ENCODE peak calls at places on chromosomes 11 and 22, in ten cellular contexts. I is HL-60; D is Peyer's patch; O is psoas muscle; H is B cell; E is left ventricle myocardium inferior; L is HFFc6; T is astrocyte of the spinal cord; G is CD8-positive, alpha-beta T cell; Q is OCI-LY7. X is an unnamed sample.

GRCh38 chr22:22783505-22783904 is 104.1 kb upstream of the IGLL5 start:
- DNase-seq in E (no peak), L (no peak), I (no peak), O (no peak), D (no peak), T (no peak), Q (no peak), G (no peak), H (no peak), X (no peak)

GRCh38 chr11:125338886-125339811 is 156.9 kb downstream of the FEZ1 start:
- DNase-seq in O (no peak), L (no peak), H (no peak), Q (no peak), D (no peak), E (no peak), I (no peak), T (peak), G (no peak), X (peak)

GRCh38 chr22:44608606-44609226 is 93.3 kb upstream of the PRR5 start:
- DNase-seq in T (no peak), I (no peak), G (no peak), D (no peak), E (no peak), L (no peak), O (peak), H (no peak), Q (no peak), X (no peak)

GRCh38 chr11:62411524-62411923 is 7.3 kb upstream of the SCGB1A1 start:
- DNase-seq in G (no peak), L (no peak), H (no peak), E (no peak), I (no peak), D (no peak), O (no peak), Q (no peak), T (no peak), X (no peak)

GRCh38 chr11:29300441-29300840 is 716.4 kb downstream of the KCNA4 start:
- DNase-seq in H (no peak), D (no peak), G (no peak), Q (no peak), L (peak), O (no peak), I (no peak), E (no peak), T (peak), X (no peak)

GRCh38 chr11:112343368-112344039 is 82.8 kb upstream of the PLET1 start:
- DNase-seq in H (no peak), D (peak), T (peak), Q (no peak), I (no peak), E (no peak), L (no peak), O (no peak), G (no peak), X (no peak)

GRCh38 chr11:61635787-61636186 is 44.4 kb upstream of the DAGLA start:
- DNase-seq in Q (no peak), I (no peak), L (no peak), G (no peak), D (no peak), O (no peak), H (no peak), T (no peak), E (no peak), X (no peak)

GRCh38 chr11:131504199-131504949 is 134.0 kb downstream of the NTM start:
- DNase-seq in L (no peak), Q (peak), T (no peak), G (no peak), H (no peak), I (no peak), E (no peak), D (no peak), O (peak), X (no peak)

GRCh38 chr22:47397673-47398072 is 635.2 kb downstream of the TBC1D22A start:
- DNase-seq in Q (no peak), H (no peak), D (no peak), G (no peak), I (no peak), T (no peak), L (no peak), E (no peak), O (no peak), X (peak)

GRCh38 chr11:57479925-57480324 is 19.6 kb downstream of the RTN4RL2 start:
- DNase-seq in Q (no peak), D (no peak), T (no peak), O (no peak), H (no peak), I (no peak), G (no peak), L (no peak), E (no peak), X (no peak)

GRCh38 chr11:64356498-64357411 is 2.2 kb upstream of the RPS6KA4 start:
- DNase-seq in T (peak), I (peak), Q (peak), E (no peak), G (no peak), L (peak), H (no peak), O (peak), D (no peak), X (no peak)

GRCh38 chr11:69637601-69637955 is 3.4 kb upstream of the CCND1 start:
- DNase-seq in Q (no peak), D (no peak), T (no peak), E (no peak), O (no peak), L (no peak), G (no peak), H (no peak), I (no peak), X (no peak)

GRCh38 chr11:125569913-125570621 is 790 bp downstream of the EI24 start:
- DNase-seq in T (no peak), I (no peak), H (no peak), G (no peak), L (peak), Q (peak), E (no peak), D (no peak), O (peak), X (no peak)

GRCh38 chr22:32957093-32957835 is 100.9 kb downstream of the SYN3 start:
- DNase-seq in L (no peak), E (no peak), G (no peak), H (no peak), Q (no peak), I (no peak), D (no peak), T (no peak), O (no peak), X (no peak)

GRCh38 chr22:16717699-16718558 is 107.3 kb downstream of the XKR3 start:
- DNase-seq in L (no peak), O (no peak), D (no peak), G (no peak), Q (no peak), T (no peak), I (no peak), H (no peak), E (no peak), X (no peak)

GRCh38 chr22:32175751-32176644 is 16.9 kb upstream of the C22orf42 start:
- DNase-seq in L (no peak), H (no peak), D (no peak), G (no peak), Q (no peak), T (no peak), E (no peak), O (no peak), I (no peak), X (no peak)

GRCh38 chr11:62804310-62805043 is 763 bp downstream of the NXF1 start:
- DNase-seq in I (no peak), L (peak), D (no peak), O (no peak), G (no peak), Q (peak), T (peak), H (no peak), E (no peak), X (no peak)

GRCh38 chr22:43155789-43156188 is 4.4 kb downstream of the TSPO start:
- DNase-seq in T (no peak), L (no peak), I (peak), E (no peak), D (no peak), Q (no peak), H (no peak), O (no peak), G (no peak), X (no peak)

GRCh38 chr11:45805305-45806071 is 539 bp downstream of the SLC35C1 start:
- DNase-seq in I (peak), D (no peak), H (no peak), G (no peak), Q (no peak), T (peak), E (peak), L (peak), O (peak), X (no peak)

GRCh38 chr11:104582431-104582830 is 315.8 kb downstream of the CASP12 start:
- DNase-seq in Q (no peak), H (no peak), E (no peak), I (no peak), O (no peak), T (no peak), G (no peak), D (no peak), L (no peak), X (no peak)

GRCh38 chr11:105100206-105100605 is 39.4 kb downstream of the CARD18 start:
- DNase-seq in Q (no peak), G (no peak), I (no peak), H (no peak), D (no peak), O (no peak), L (no peak), T (no peak), E (no peak), X (peak)

GRCh38 chr11:125954945-125955640 is 9.2 kb downstream of the VSIG10L2 start:
- DNase-seq in H (no peak), E (no peak), D (no peak), Q (no peak), G (no peak), O (no peak), T (no peak), L (no peak), I (no peak), X (no peak)

GRCh38 chr11:124080319-124081001 is 34.8 kb upstream of the VWA5A start:
- DNase-seq in D (no peak), Q (no peak), T (no peak), E (no peak), L (no peak), O (no peak), I (no peak), H (no peak), G (no peak), X (no peak)

GRCh38 chr22:35622132-35622913 is 5.2 kb upstream of the MB start:
- DNase-seq in I (no peak), Q (no peak), L (no peak), G (no peak), D (peak), H (no peak), T (no peak), E (peak), O (peak), X (no peak)

GRCh38 chr11:85697747-85698146 is 11.8 kb upstream of the CCDC89 start:
- DNase-seq in Q (no peak), D (no peak), L (no peak), E (no peak), O (no peak), T (no peak), I (no peak), H (no peak), G (no peak), X (no peak)

GRCh38 chr11:86174101-86175046 is 70.2 kb upstream of the EED start:
- DNase-seq in G (no peak), O (peak), D (peak), I (no peak), E (peak), H (no peak), Q (no peak), T (peak), L (peak), X (no peak)

GRCh38 chr11:125250316-125250870 is 85.8 kb downstream of the PKNOX2 start:
- DNase-seq in L (no peak), Q (no peak), O (no peak), H (no peak), G (no peak), D (no peak), T (peak), E (no peak), I (no peak), X (no peak)

GRCh38 chr22:48147404-48147803 is 1385.0 kb downstream of the TBC1D22A start:
- DNase-seq in L (no peak), D (no peak), T (no peak), I (no peak), Q (no peak), G (no peak), E (no peak), H (no peak), O (no peak), X (no peak)

GRCh38 chr22:43185860-43186261 is 1.1 kb downstream of the TTLL12 start:
- DNase-seq in H (no peak), E (peak), L (peak), O (peak), Q (peak), I (peak), G (no peak), D (peak), T (no peak), X (no peak)

GRCh38 chr22:46053563-46054090 is 76.7 kb upstream of the WNT7B start:
- DNase-seq in Q (peak), T (peak), O (peak), D (peak), L (no peak), H (peak), I (peak), E (peak), G (peak), X (no peak)

GRCh38 chr11:6755303-6755952 is 16.3 kb downstream of the OR2AG2 start:
- DNase-seq in Q (peak), D (peak), O (no peak), E (no peak), L (peak), I (peak), G (no peak), H (no peak), T (peak), X (no peak)

GRCh38 chr11:113991170-113991569 is 16.3 kb downstream of the HTR3A start:
- DNase-seq in H (no peak), O (no peak), T (peak), I (no peak), D (no peak), L (peak), E (peak), Q (no peak), G (no peak), X (no peak)

GRCh38 chr11:38784164-38784563 is 2186.1 kb upstream of the RAG2 start:
- DNase-seq in G (no peak), L (no peak), O (no peak), I (no peak), E (no peak), Q (no peak), T (no peak), D (no peak), H (no peak), X (no peak)

GRCh38 chr11:62892077-62892922 is 11.6 kb downstream of the SLC3A2 start:
- DNase-seq in O (no peak), Q (no peak), G (no peak), E (no peak), I (no peak), L (no peak), T (no peak), H (no peak), D (no peak), X (no peak)

GRCh38 chr11:120928506-120929062 is 95.3 kb upstream of the TBCEL start:
- DNase-seq in Q (peak), G (no peak), H (no peak), D (no peak), E (no peak), L (no peak), I (no peak), O (no peak), T (no peak), X (no peak)

GRCh38 chr11:120929090-120929489 is 94.8 kb upstream of the TBCEL start:
- DNase-seq in L (peak), G (no peak), O (no peak), D (no peak), I (no peak), H (no peak), Q (no peak), E (no peak), T (no peak), X (no peak)

GRCh38 chr11:120919045-120919444 is 104.9 kb upstream of the TBCEL start:
- DNase-seq in L (no peak), G (no peak), E (no peak), Q (no peak), I (no peak), H (no peak), D (no peak), T (no peak), O (no peak), X (no peak)

GRCh38 chr11:120925944-120926343 is 98.0 kb upstream of the TBCEL start:
- DNase-seq in H (peak), L (no peak), T (no peak), G (no peak), O (no peak), Q (peak), D (no peak), E (no peak), I (no peak), X (no peak)

DNA sequence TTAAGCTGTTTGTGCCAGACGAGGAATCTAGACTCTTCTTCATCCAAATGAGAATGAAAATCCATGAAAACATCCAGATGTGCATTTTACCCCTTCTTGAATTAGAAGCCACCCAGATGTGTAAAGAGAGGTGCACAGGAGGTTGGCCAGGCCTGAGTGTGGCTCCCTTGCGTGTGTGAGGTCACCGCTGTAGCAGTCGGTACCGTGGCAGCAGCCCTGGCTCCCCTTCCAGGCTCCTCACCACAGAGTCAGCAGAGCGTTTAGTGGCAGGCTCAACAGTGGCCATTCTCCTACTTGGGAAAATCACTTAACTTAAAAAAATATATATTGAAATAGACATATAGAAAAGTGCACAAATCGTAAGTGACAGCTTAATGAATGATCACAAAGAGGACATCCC is 99.8 kb upstream of the TBCEL start:
- DNase-seq in O (no peak), T (no peak), H (no peak), Q (no peak), E (no peak), L (no peak), D (no peak), G (no peak), I (no peak), X (no peak)
- TF ChIP-seq CTCF in O (no peak), T (no peak), H (no peak), Q (no peak), E (no peak), L (no peak), D (no peak), G (no peak), I (no peak), X (no peak)

GRCh38 chr11:44708063-44708462 is 18.7 kb upstream of the TSPAN18 start:
- DNase-seq in Q (no peak), H (no peak), I (no peak), D (no peak), E (no peak), L (no peak), G (no peak), O (no peak), T (no peak), X (no peak)
- TF ChIP-seq CTCF in Q (no peak), H (no peak), I (no peak), D (no peak), E (no peak), L (no peak), G (no peak), O (no peak), T (no peak), X (no peak)

GRCh38 chr11:16001899-16002426 is 354.4 kb downstream of the SOX6 start:
- DNase-seq in E (no peak), O (no peak), I (no peak), H (no peak), Q (no peak), G (no peak), L (peak), D (no peak), T (peak), X (no peak)
- TF ChIP-seq CTCF in E (no peak), O (no peak), I (no peak), H (no peak), Q (no peak), G (no peak), L (no peak), D (no peak), T (no peak), X (no peak)

GRCh38 chr22:37660709-37661045 is 2.2 kb downstream of the PDXP start:
- DNase-seq in T (no peak), E (no peak), D (no peak), I (no peak), G (no peak), H (no peak), O (no peak), Q (no peak), L (no peak), X (no peak)

GRCh38 chr22:37657590-37658132 is 862 bp upstream of the PDXP start:
- DNase-seq in G (no peak), D (no peak), L (peak), T (no peak), H (no peak), O (no peak), Q (no peak), E (no peak), I (peak), X (no peak)

GRCh38 chr22:37659897-37660708 is 1.6 kb downstream of the PDXP start:
- DNase-seq in E (no peak), L (no peak), T (no peak), I (no peak), D (no peak), O (no peak), Q (peak), H (no peak), G (no peak), X (no peak)

GRCh38 chr22:37659066-37659896 is 758 bp downstream of the PDXP start:
- DNase-seq in Q (peak), E (no peak), I (no peak), L (no peak), G (no peak), O (peak), D (peak), H (peak), T (no peak), X (no peak)

GRCh38 chr22:37658133-37659065 is at the start of gene PDXP:
- DNase-seq in O (peak), L (peak), Q (peak), G (peak), T (peak), H (peak), I (peak), E (peak), D (peak), X (peak)
- TF ChIP-seq CTCF in O (no peak), L (no peak), Q (no peak), G (no peak), T (no peak), H (no peak), I (no peak), E (no peak), D (no peak), X (no peak)

GRCh38 chr11:65722261-65722660 is 1.7 kb upstream of the RNASEH2C start:
- DNase-seq in L (no peak), Q (no peak), E (no peak), G (no peak), O (no peak), D (no peak), I (no peak), T (no peak), H (no peak), X (no peak)

GRCh38 chr11:65727865-65728264 is 7.3 kb upstream of the RNASEH2C start:
- DNase-seq in H (no peak), O (no peak), L (no peak), G (no peak), I (no peak), D (no peak), Q (no peak), T (no peak), E (no peak), X (no peak)

GRCh38 chr11:65726660-65727059 is 6.1 kb upstream of the RNASEH2C start:
- DNase-seq in H (no peak), T (no peak), I (peak), E (no peak), D (no peak), G (no peak), L (no peak), O (no peak), Q (no peak), X (no peak)
- TF ChIP-seq CTCF in H (no peak), T (no peak), I (no peak), E (peak), D (no peak), G (no peak), L (peak), O (no peak), Q (peak), X (no peak)

DNA sequence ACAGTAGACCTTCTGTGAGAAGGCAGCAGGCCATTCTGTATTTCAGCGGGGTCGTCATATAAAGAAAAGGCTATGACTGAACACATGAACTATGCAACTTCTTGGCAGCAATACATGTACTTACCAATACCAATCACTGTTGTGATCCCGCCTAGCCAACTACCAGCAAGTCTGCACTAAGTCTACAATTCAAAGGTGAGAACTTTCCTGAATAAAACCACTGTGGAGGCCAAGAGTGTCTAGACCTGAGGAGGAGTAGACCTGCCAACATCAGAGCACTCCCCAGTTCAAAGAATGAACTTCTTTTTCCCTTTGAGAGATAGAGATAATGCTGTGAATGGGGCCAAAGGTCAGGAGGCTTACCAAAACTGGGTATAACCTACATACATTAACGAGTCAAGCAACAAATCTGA is 108.2 kb downstream of the SIK3 start:
- DNase-seq in Q (no peak), H (no peak), T (peak), E (no peak), G (no peak), L (peak), I (no peak), O (no peak), D (no peak), X (no peak)
- TF ChIP-seq CTCF in Q (no peak), H (no peak), T (no peak), E (no peak), G (no peak), L (no peak), I (no peak), O (no peak), D (no peak), X (no peak)

DNA sequence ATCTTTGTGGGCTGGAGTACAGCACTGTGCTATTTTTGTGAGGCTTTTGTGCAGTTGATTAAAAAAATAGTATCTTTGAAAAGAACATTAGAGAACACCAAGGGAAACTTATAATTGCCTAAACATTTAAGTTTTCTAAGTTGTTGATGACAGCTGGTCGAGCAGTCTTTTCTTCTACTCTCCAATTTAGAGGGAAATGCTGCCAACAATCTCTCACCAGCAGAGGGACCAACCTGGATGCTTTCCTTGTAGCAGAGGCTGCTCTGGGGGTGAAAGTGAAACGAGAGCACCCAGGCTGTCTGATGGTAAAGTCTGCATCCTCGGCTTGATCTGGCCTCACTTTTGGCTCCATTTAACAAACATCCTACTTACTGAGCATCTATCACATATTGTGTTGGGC is 1286.5 kb upstream of the TENM4 start:
- DNase-seq in Q (no peak), O (no peak), T (no peak), H (no peak), L (no peak), E (no peak), D (peak), G (no peak), I (no peak), X (no peak)
- TF ChIP-seq CTCF in Q (peak), O (no peak), T (peak), H (no peak), L (no peak), E (peak), D (no peak), G (no peak), I (no peak), X (no peak)